ENCODE peak calls at places on chromosomes 7 and 10, in seven cellular contexts. One of them, this sample, is unnamed.

GRCh38 chr7:143405158-143405557 is 3.5 kb downstream of the EPHA1 start:
- DNase-seq in skeletal muscle cell: no peak
- DNase-seq in lung: no peak
- DNase-seq in AG09309: no peak
- DNase-seq in activated naive CD4-positive, alpha-beta T cell: no peak
- DNase-seq in AG10803: peak; percentile 49
- DNase-seq in left ventricle myocardium inferior: peak; percentile 82
- DNase-seq in this sample: no peak

GRCh38 chr10:102644646-102645387 is 538 bp downstream of the TRIM8 start:
- DNase-seq in skeletal muscle cell: no peak
- DNase-seq in lung: peak; percentile 81
- DNase-seq in AG09309: no peak
- DNase-seq in activated naive CD4-positive, alpha-beta T cell: peak; percentile 62
- DNase-seq in AG10803: peak; percentile 72
- DNase-seq in left ventricle myocardium inferior: peak; percentile 85
- DNase-seq in this sample: peak; percentile 44

GRCh38 chr10:107443817-107444216 is 279.3 kb upstream of the SORCS1 start:
- DNase-seq in skeletal muscle cell: no peak
- DNase-seq in lung: no peak
- DNase-seq in AG09309: no peak
- DNase-seq in activated naive CD4-positive, alpha-beta T cell: no peak
- DNase-seq in AG10803: no peak
- DNase-seq in left ventricle myocardium inferior: no peak
- DNase-seq in this sample: no peak

GRCh38 chr10:132366006-132366405 is 31.0 kb upstream of the PWWP2B start:
- DNase-seq in skeletal muscle cell: no peak
- DNase-seq in lung: no peak
- DNase-seq in AG09309: no peak
- DNase-seq in activated naive CD4-positive, alpha-beta T cell: no peak
- DNase-seq in AG10803: no peak
- DNase-seq in left ventricle myocardium inferior: no peak
- DNase-seq in this sample: no peak

GRCh38 chr7:150356265-150356897 is 12.2 kb upstream of the REPIN1 start:
- DNase-seq in skeletal muscle cell: no peak
- DNase-seq in lung: no peak
- DNase-seq in AG09309: no peak
- DNase-seq in activated naive CD4-positive, alpha-beta T cell: no peak
- DNase-seq in AG10803: peak; percentile 25
- DNase-seq in left ventricle myocardium inferior: no peak
- DNase-seq in this sample: no peak

GRCh38 chr7:11170160-11170559 is 196.5 kb downstream of the PHF14 start:
- DNase-seq in skeletal muscle cell: no peak
- DNase-seq in lung: no peak
- DNase-seq in AG09309: no peak
- DNase-seq in activated naive CD4-positive, alpha-beta T cell: no peak
- DNase-seq in AG10803: no peak
- DNase-seq in left ventricle myocardium inferior: no peak
- DNase-seq in this sample: no peak

GRCh38 chr7:135510603-135511183 is 791 bp upstream of the CNOT4 start:
- DNase-seq in skeletal muscle cell: no peak
- DNase-seq in lung: no peak
- DNase-seq in AG09309: no peak
- DNase-seq in activated naive CD4-positive, alpha-beta T cell: no peak
- DNase-seq in AG10803: peak; percentile 33
- DNase-seq in left ventricle myocardium inferior: no peak
- DNase-seq in this sample: no peak

GRCh38 chr7:130332259-130333053 is 12.2 kb upstream of the CPA5 start:
- DNase-seq in skeletal muscle cell: no peak
- DNase-seq in lung: no peak
- DNase-seq in AG09309: no peak
- DNase-seq in activated naive CD4-positive, alpha-beta T cell: no peak
- DNase-seq in AG10803: no peak
- DNase-seq in left ventricle myocardium inferior: no peak
- DNase-seq in this sample: no peak

GRCh38 chr7:105015631-105015965 is 1.6 kb downstream of the KMT2E start:
- DNase-seq in skeletal muscle cell: no peak
- DNase-seq in lung: no peak
- DNase-seq in AG09309: no peak
- DNase-seq in activated naive CD4-positive, alpha-beta T cell: no peak
- DNase-seq in AG10803: no peak
- DNase-seq in left ventricle myocardium inferior: no peak
- DNase-seq in this sample: no peak

GRCh38 chr10:78212134-78212785 is 178.6 kb downstream of the RPS24 start:
- DNase-seq in skeletal muscle cell: no peak
- DNase-seq in lung: no peak
- DNase-seq in AG09309: no peak
- DNase-seq in activated naive CD4-positive, alpha-beta T cell: no peak
- DNase-seq in AG10803: no peak
- DNase-seq in left ventricle myocardium inferior: peak; percentile 52
- DNase-seq in this sample: no peak

GRCh38 chr10:117865945-117866344 is 180.8 kb downstream of the RAB11FIP2 start:
- DNase-seq in skeletal muscle cell: no peak
- DNase-seq in lung: no peak
- DNase-seq in AG09309: no peak
- DNase-seq in activated naive CD4-positive, alpha-beta T cell: no peak
- DNase-seq in AG10803: no peak
- DNase-seq in left ventricle myocardium inferior: no peak
- DNase-seq in this sample: no peak

GRCh38 chr10:112262556-112262955 is 20.6 kb upstream of the TECTB start:
- DNase-seq in skeletal muscle cell: no peak
- DNase-seq in lung: no peak
- DNase-seq in AG09309: no peak
- DNase-seq in activated naive CD4-positive, alpha-beta T cell: no peak
- DNase-seq in AG10803: peak; percentile 41
- DNase-seq in left ventricle myocardium inferior: no peak
- DNase-seq in this sample: no peak

GRCh38 chr10:132774905-132775863 is 10.8 kb downstream of the NKX6-2 start:
- DNase-seq in skeletal muscle cell: no peak
- DNase-seq in lung: no peak
- DNase-seq in AG09309: no peak
- DNase-seq in activated naive CD4-positive, alpha-beta T cell: no peak
- DNase-seq in AG10803: no peak
- DNase-seq in left ventricle myocardium inferior: no peak
- DNase-seq in this sample: no peak

GRCh38 chr7:126210707-126211106 is 1042.0 kb downstream of the GRM8 start:
- DNase-seq in skeletal muscle cell: no peak
- DNase-seq in lung: no peak
- DNase-seq in AG09309: no peak
- DNase-seq in activated naive CD4-positive, alpha-beta T cell: no peak
- DNase-seq in AG10803: no peak
- DNase-seq in left ventricle myocardium inferior: no peak
- DNase-seq in this sample: no peak

GRCh38 chr10:73206385-73206784 is 38.5 kb downstream of the FAM149B1 start:
- DNase-seq in skeletal muscle cell: no peak
- DNase-seq in lung: no peak
- DNase-seq in AG09309: no peak
- DNase-seq in activated naive CD4-positive, alpha-beta T cell: no peak
- DNase-seq in AG10803: no peak
- DNase-seq in left ventricle myocardium inferior: no peak
- DNase-seq in this sample: no peak

GRCh38 chr7:17934612-17935247 is 5.6 kb downstream of the SNX13 start:
- DNase-seq in skeletal muscle cell: no peak
- DNase-seq in lung: no peak
- DNase-seq in AG09309: no peak
- DNase-seq in activated naive CD4-positive, alpha-beta T cell: no peak
- DNase-seq in AG10803: no peak
- DNase-seq in left ventricle myocardium inferior: no peak
- DNase-seq in this sample: no peak

GRCh38 chr7:155466142-155466813 is 8.3 kb downstream of the EN2 start:
- DNase-seq in skeletal muscle cell: no peak
- DNase-seq in lung: no peak
- DNase-seq in AG09309: no peak
- DNase-seq in activated naive CD4-positive, alpha-beta T cell: no peak
- DNase-seq in AG10803: no peak
- DNase-seq in left ventricle myocardium inferior: no peak
- DNase-seq in this sample: no peak

GRCh38 chr7:98528079-98528478 is 89.0 kb upstream of the NPTX2 start:
- DNase-seq in skeletal muscle cell: no peak
- DNase-seq in lung: no peak
- DNase-seq in AG09309: no peak
- DNase-seq in activated naive CD4-positive, alpha-beta T cell: no peak
- DNase-seq in AG10803: no peak
- DNase-seq in left ventricle myocardium inferior: no peak
- DNase-seq in this sample: no peak

GRCh38 chr10:75401569-75402485 is at the start of gene ZNF503:
- DNase-seq in skeletal muscle cell: peak; percentile 95
- DNase-seq in lung: peak; percentile 96
- DNase-seq in AG09309: peak; percentile 85
- DNase-seq in activated naive CD4-positive, alpha-beta T cell: no peak
- DNase-seq in AG10803: peak; percentile 99
- DNase-seq in left ventricle myocardium inferior: peak; percentile 97
- DNase-seq in this sample: peak; percentile 97

GRCh38 chr10:87771871-87772500 is 46.0 kb downstream of the ATAD1 start:
- DNase-seq in skeletal muscle cell: no peak
- DNase-seq in lung: no peak
- DNase-seq in AG09309: no peak
- DNase-seq in activated naive CD4-positive, alpha-beta T cell: no peak
- DNase-seq in AG10803: peak; percentile 34
- DNase-seq in left ventricle myocardium inferior: no peak
- DNase-seq in this sample: no peak

GRCh38 chr10:75297021-75297599 is 61.4 kb upstream of the COMTD1 start:
- DNase-seq in skeletal muscle cell: no peak
- DNase-seq in lung: no peak
- DNase-seq in AG09309: no peak
- DNase-seq in activated naive CD4-positive, alpha-beta T cell: no peak
- DNase-seq in AG10803: no peak
- DNase-seq in left ventricle myocardium inferior: no peak
- DNase-seq in this sample: no peak

GRCh38 chr10:12509016-12509793 is 159.9 kb downstream of the CAMK1D start:
- DNase-seq in skeletal muscle cell: no peak
- DNase-seq in lung: no peak
- DNase-seq in AG09309: no peak
- DNase-seq in activated naive CD4-positive, alpha-beta T cell: no peak
- DNase-seq in AG10803: no peak
- DNase-seq in left ventricle myocardium inferior: no peak
- DNase-seq in this sample: no peak

GRCh38 chr7:30171753-30172447 is 37.1 kb downstream of the MTURN start:
- DNase-seq in skeletal muscle cell: no peak
- DNase-seq in lung: no peak
- DNase-seq in AG09309: no peak
- DNase-seq in activated naive CD4-positive, alpha-beta T cell: no peak
- DNase-seq in AG10803: peak; percentile 32
- DNase-seq in left ventricle myocardium inferior: no peak
- DNase-seq in this sample: no peak

GRCh38 chr7:55431898-55432297 is 66.8 kb downstream of the LANCL2 start:
- DNase-seq in skeletal muscle cell: no peak
- DNase-seq in lung: no peak
- DNase-seq in AG09309: no peak
- DNase-seq in activated naive CD4-positive, alpha-beta T cell: no peak
- DNase-seq in AG10803: no peak
- DNase-seq in left ventricle myocardium inferior: no peak
- DNase-seq in this sample: no peak

GRCh38 chr7:156621628-156622027 is 18.9 kb upstream of the RNF32 start:
- DNase-seq in skeletal muscle cell: no peak
- DNase-seq in lung: no peak
- DNase-seq in AG09309: no peak
- DNase-seq in activated naive CD4-positive, alpha-beta T cell: no peak
- DNase-seq in AG10803: no peak
- DNase-seq in left ventricle myocardium inferior: no peak
- DNase-seq in this sample: no peak

GRCh38 chr7:29237483-29237882 is 42.9 kb downstream of the CHN2 start:
- DNase-seq in skeletal muscle cell: no peak
- DNase-seq in lung: no peak
- DNase-seq in AG09309: no peak
- DNase-seq in activated naive CD4-positive, alpha-beta T cell: no peak
- DNase-seq in AG10803: no peak
- DNase-seq in left ventricle myocardium inferior: no peak
- DNase-seq in this sample: no peak

GRCh38 chr10:33735463-33735862 is 401.0 kb upstream of the NRP1 start:
- DNase-seq in skeletal muscle cell: no peak
- DNase-seq in lung: no peak
- DNase-seq in AG09309: no peak
- DNase-seq in activated naive CD4-positive, alpha-beta T cell: no peak
- DNase-seq in AG10803: peak; percentile 9
- DNase-seq in left ventricle myocardium inferior: no peak
- DNase-seq in this sample: peak; percentile 1

GRCh38 chr10:42630537-42631134 is 7.7 kb downstream of the ZNF33B start:
- DNase-seq in skeletal muscle cell: no peak
- DNase-seq in lung: no peak
- DNase-seq in AG09309: no peak
- DNase-seq in activated naive CD4-positive, alpha-beta T cell: no peak
- DNase-seq in AG10803: peak; percentile 4
- DNase-seq in left ventricle myocardium inferior: no peak
- DNase-seq in this sample: no peak

GRCh38 chr7:150489812-150490211 is 24.9 kb upstream of the GIMAP7 start:
- DNase-seq in skeletal muscle cell: no peak
- DNase-seq in lung: no peak
- DNase-seq in AG09309: no peak
- DNase-seq in activated naive CD4-positive, alpha-beta T cell: no peak
- DNase-seq in AG10803: no peak
- DNase-seq in left ventricle myocardium inferior: no peak
- DNase-seq in this sample: no peak

GRCh38 chr7:90119178-90119971 is 34.9 kb upstream of the STEAP1 start:
- DNase-seq in skeletal muscle cell: no peak
- DNase-seq in lung: no peak
- DNase-seq in AG09309: no peak
- DNase-seq in activated naive CD4-positive, alpha-beta T cell: peak; percentile 18
- DNase-seq in AG10803: peak; percentile 6
- DNase-seq in left ventricle myocardium inferior: peak; percentile 61
- DNase-seq in this sample: no peak

GRCh38 chr10:79310911-79311573 is 36.2 kb upstream of the PPIF start:
- DNase-seq in skeletal muscle cell: no peak
- DNase-seq in lung: no peak
- DNase-seq in AG09309: no peak
- DNase-seq in activated naive CD4-positive, alpha-beta T cell: no peak
- DNase-seq in AG10803: no peak
- DNase-seq in left ventricle myocardium inferior: peak; percentile 12
- DNase-seq in this sample: no peak

GRCh38 chr10:124536496-124537050 is 75.0 kb downstream of the LHPP start:
- DNase-seq in skeletal muscle cell: no peak
- DNase-seq in lung: no peak
- DNase-seq in AG09309: no peak
- DNase-seq in activated naive CD4-positive, alpha-beta T cell: no peak
- DNase-seq in AG10803: no peak
- DNase-seq in left ventricle myocardium inferior: no peak
- DNase-seq in this sample: no peak

GRCh38 chr7:18860226-18860625 is 257.2 kb downstream of the TWIST1 start:
- DNase-seq in skeletal muscle cell: no peak
- DNase-seq in lung: no peak
- DNase-seq in AG09309: no peak
- DNase-seq in activated naive CD4-positive, alpha-beta T cell: no peak
- DNase-seq in AG10803: no peak
- DNase-seq in left ventricle myocardium inferior: no peak
- DNase-seq in this sample: no peak

GRCh38 chr7:100881136-100881535 is 6.2 kb downstream of the SRRT start:
- DNase-seq in skeletal muscle cell: no peak
- DNase-seq in lung: no peak
- DNase-seq in AG09309: no peak
- DNase-seq in activated naive CD4-positive, alpha-beta T cell: no peak
- DNase-seq in AG10803: no peak
- DNase-seq in left ventricle myocardium inferior: no peak
- DNase-seq in this sample: no peak

GRCh38 chr7:194257-194995 is 2.1 kb downstream of the FAM20C start:
- DNase-seq in skeletal muscle cell: peak; percentile 30
- DNase-seq in lung: no peak
- DNase-seq in AG09309: no peak
- DNase-seq in activated naive CD4-positive, alpha-beta T cell: no peak
- DNase-seq in AG10803: peak; percentile 41
- DNase-seq in left ventricle myocardium inferior: no peak
- DNase-seq in this sample: peak; percentile 46

GRCh38 chr7:97818066-97818663 is 54.0 kb downstream of the ASNS start:
- DNase-seq in skeletal muscle cell: no peak
- DNase-seq in lung: no peak
- DNase-seq in AG09309: no peak
- DNase-seq in activated naive CD4-positive, alpha-beta T cell: no peak
- DNase-seq in AG10803: no peak
- DNase-seq in left ventricle myocardium inferior: no peak
- DNase-seq in this sample: no peak

GRCh38 chr7:66667023-66667728 is 38.5 kb downstream of the KCTD7 start:
- DNase-seq in skeletal muscle cell: no peak
- DNase-seq in lung: no peak
- DNase-seq in AG09309: no peak
- DNase-seq in activated naive CD4-positive, alpha-beta T cell: no peak
- DNase-seq in AG10803: no peak
- DNase-seq in left ventricle myocardium inferior: no peak
- DNase-seq in this sample: no peak